ENCODE peak calls at places on chromosome 17, in ten cellular contexts. O is heart left ventricle, I is A549, U is gastrocnemius medialis, L is breast epithelium, Z is erythroblast, J is sigmoid colon, G is upper lobe of left lung, X is esophagus muscularis mucosa, M is esophagus squamous epithelium. P is an unnamed sample.

GRCh38 chr17:64061157-64061898 is 40.9 kb upstream of the ICAM2 start:
- DNase-seq in I (no peak), J (no peak), L (no peak), G (no peak), M (no peak), X (no peak), Z (no peak), O (no peak), U (no peak), P (no peak)

GRCh38 chr17:59771093-59771492 is 63.6 kb downstream of the VMP1 start:
- DNase-seq in U (no peak), I (no peak), M (no peak), Z (no peak), O (no peak), L (no peak), G (no peak), X (no peak), J (no peak), P (no peak)

GRCh38 chr17:1239210-1239609 is 31.0 kb upstream of the BHLHA9 start:
- DNase-seq in X (no peak), M (no peak), G (no peak), L (no peak), Z (no peak), U (no peak), I (no peak), O (no peak), J (no peak), P (no peak)

GRCh38 chr17:14737984-14738651 is 437.2 kb downstream of the HS3ST3B1 start:
- DNase-seq in L (peak), Z (no peak), O (peak), G (peak), X (peak), I (peak), M (peak), J (peak), U (peak), P (peak)

GRCh38 chr17:80643700-80644099 is 99.1 kb downstream of the RPTOR start:
- DNase-seq in U (no peak), G (no peak), I (no peak), X (no peak), L (no peak), O (no peak), M (no peak), Z (no peak), J (no peak), P (no peak)

GRCh38 chr17:62704381-62704971 is 77.0 kb downstream of the MRC2 start:
- DNase-seq in O (no peak), U (no peak), G (no peak), L (peak), Z (no peak), M (no peak), X (no peak), J (peak), I (peak), P (peak)

GRCh38 chr17:1985093-1985492 is 40.0 kb downstream of the RTN4RL1 start:
- DNase-seq in J (no peak), M (no peak), X (no peak), G (no peak), Z (no peak), L (no peak), O (no peak), U (no peak), I (no peak), P (no peak)

GRCh38 chr17:73089918-73090317 is 2.6 kb downstream of the SLC39A11 start:
- DNase-seq in M (no peak), X (no peak), G (no peak), U (no peak), L (no peak), Z (no peak), I (no peak), J (no peak), O (no peak), P (peak)

GRCh38 chr17:67506966-67507365 is 129.9 kb downstream of the PITPNC1 start:
- DNase-seq in Z (no peak), O (no peak), M (no peak), I (no peak), J (no peak), G (no peak), U (no peak), L (no peak), X (no peak), P (no peak)

GRCh38 chr17:65797809-65798208 is 236.4 kb upstream of the AXIN2 start:
- DNase-seq in G (no peak), X (no peak), Z (peak), J (no peak), M (no peak), O (no peak), U (no peak), L (no peak), I (no peak), P (no peak)

GRCh38 chr17:45584092-45585036 is 93.8 kb upstream of the PLEKHM1 start:
- DNase-seq in M (no peak), Z (no peak), L (peak), O (peak), U (peak), G (peak), I (peak), X (peak), J (peak), P (peak)

GRCh38 chr17:19338031-19338990 is 24.2 kb downstream of the B9D1 start:
- DNase-seq in M (no peak), Z (peak), L (peak), I (peak), G (no peak), X (no peak), J (peak), U (peak), O (peak), P (peak)

GRCh38 chr17:58568050-58568830 is 53.8 kb upstream of the MTMR4 start:
- DNase-seq in L (no peak), M (no peak), Z (no peak), O (no peak), J (no peak), G (no peak), U (no peak), X (no peak), I (no peak), P (no peak)

GRCh38 chr17:80244871-80245509 is 15.7 kb upstream of the RNF213 start:
- DNase-seq in G (peak), J (no peak), L (no peak), M (no peak), I (no peak), X (no peak), U (no peak), O (no peak), Z (no peak), P (no peak)

GRCh38 chr17:75783069-75783783 is 1.4 kb upstream of the UNK start:
- DNase-seq in I (no peak), L (no peak), M (no peak), X (no peak), G (no peak), U (no peak), O (no peak), Z (peak), J (no peak), P (no peak)

GRCh38 chr17:1054656-1055055 is 57.7 kb downstream of the TIMM22 start:
- DNase-seq in G (no peak), M (no peak), O (no peak), X (no peak), Z (no peak), J (no peak), L (no peak), U (no peak), I (no peak), P (no peak)

GRCh38 chr17:75194879-75195278 is 10.6 kb upstream of the NUP85 start:
- DNase-seq in J (no peak), M (no peak), L (no peak), O (no peak), U (no peak), Z (no peak), G (no peak), I (no peak), X (no peak), P (no peak)

GRCh38 chr17:36989173-36989572 is 40.4 kb downstream of the AATF start:
- DNase-seq in U (no peak), J (no peak), I (no peak), Z (no peak), G (no peak), M (no peak), L (no peak), O (no peak), X (no peak), P (no peak)

GRCh38 chr17:63675607-63676539 is 24.1 kb downstream of the LIMD2 start:
- DNase-seq in Z (peak), M (no peak), J (peak), O (peak), I (no peak), G (no peak), X (no peak), U (no peak), L (peak), P (peak)

GRCh38 chr17:62965149-62965648 is 836 bp upstream of the TANC2 start:
- DNase-seq in I (no peak), J (no peak), X (no peak), M (no peak), O (no peak), G (no peak), L (no peak), Z (no peak), U (no peak), P (no peak)

GRCh38 chr17:10077561-10078299 is 120.7 kb downstream of the GAS7 start:
- DNase-seq in G (no peak), Z (no peak), I (no peak), L (no peak), X (no peak), U (no peak), M (no peak), O (no peak), J (peak), P (no peak)

GRCh38 chr17:31697838-31698237 is 161.2 kb downstream of the COPRS start:
- DNase-seq in I (no peak), O (no peak), U (no peak), L (no peak), J (no peak), G (no peak), M (no peak), Z (no peak), X (no peak), P (no peak)

GRCh38 chr17:45983614-45984310 is 15.3 kb upstream of the STH start:
- DNase-seq in J (no peak), L (no peak), U (no peak), M (no peak), O (no peak), G (peak), Z (no peak), X (no peak), I (no peak), P (no peak)

DNA sequence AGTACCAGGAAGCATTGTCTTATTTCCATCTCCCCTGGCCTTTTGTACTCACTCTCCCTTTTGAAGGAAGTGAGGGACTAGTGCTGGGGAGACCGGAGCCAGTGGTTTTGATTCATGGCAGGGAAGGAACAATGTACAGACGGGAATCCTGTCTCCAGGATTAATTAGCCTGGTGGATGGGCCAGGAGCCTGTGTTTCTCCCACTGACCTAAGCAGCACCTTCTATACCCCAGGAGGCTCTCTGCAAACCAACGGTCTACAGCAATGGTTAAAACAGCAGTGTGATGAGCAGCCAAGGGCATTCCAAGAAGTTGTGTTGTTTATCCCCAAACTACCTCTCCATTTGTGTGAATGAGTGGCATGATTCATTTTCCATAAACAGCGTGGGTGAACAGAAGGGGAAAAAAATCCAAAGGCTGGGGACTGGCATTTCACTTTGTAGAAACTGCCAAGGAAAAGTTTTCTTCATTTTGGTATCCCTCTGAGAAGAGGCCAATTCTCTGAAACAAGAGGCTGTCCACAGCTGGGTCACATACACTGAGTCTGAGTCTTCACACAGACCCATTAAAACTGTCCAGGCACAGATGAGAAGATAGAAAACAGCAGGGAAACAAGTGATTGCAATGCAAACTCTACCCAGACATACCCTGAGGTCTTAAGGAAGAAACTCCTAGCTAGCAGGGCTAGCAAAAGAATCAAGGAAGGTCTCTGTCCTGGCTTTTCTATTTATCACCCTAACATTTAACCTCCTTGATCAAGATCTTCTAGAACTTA is 18.1 kb downstream of the ANKFN1 start:
- DNase-seq in U (no peak), X (peak), M (no peak), G (no peak), I (no peak), J (no peak), Z (no peak), O (no peak), L (no peak), P (no peak)
- TF ChIP-seq POLR2A in U (no peak), X (no peak), M (no peak), G (no peak), I (no peak), J (no peak), Z (no peak), O (no peak), L (no peak), P (no peak)

DNA sequence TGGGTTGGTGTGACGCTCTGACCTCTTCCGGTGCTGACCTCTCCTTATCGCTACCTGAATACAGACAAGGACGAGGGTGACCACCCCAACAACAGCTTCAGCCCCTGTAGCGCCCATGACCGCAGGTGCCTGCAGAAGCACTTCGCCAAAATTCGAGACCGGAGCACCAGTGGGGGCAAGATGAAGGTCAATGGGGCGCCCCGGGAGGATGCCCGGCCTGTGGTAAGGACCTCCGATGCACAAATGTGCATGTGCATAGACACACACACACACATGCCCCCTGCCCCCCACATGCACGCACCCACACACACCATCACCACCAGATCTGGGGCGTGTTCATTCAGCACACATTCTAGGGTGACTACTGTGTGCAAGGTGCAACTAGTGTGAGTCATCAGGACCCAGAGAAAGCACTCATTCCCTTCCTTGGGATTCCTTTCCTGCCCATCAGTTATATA is 9.7 kb downstream of the IGFBP4 start:
- DNase-seq in O (no peak), G (no peak), Z (no peak), X (no peak), J (no peak), I (no peak), U (no peak), M (no peak), L (no peak), P (peak)
- TF ChIP-seq POLR2A in O (no peak), G (no peak), Z (no peak), X (no peak), J (no peak), I (no peak), U (no peak), M (no peak), L (no peak), P (no peak)

GRCh38 chr17:77127735-77128361 is 12.9 kb upstream of the SEC14L1 start:
- DNase-seq in O (peak), J (peak), U (peak), G (peak), X (no peak), I (no peak), L (peak), Z (no peak), M (no peak), P (peak)
- TF ChIP-seq POLR2A in O (peak), J (peak), U (peak), G (no peak), X (no peak), I (no peak), L (no peak), Z (peak), M (peak), P (no peak)

GRCh38 chr17:35052780-35053179 is 10.7 kb downstream of the RFFL start:
- DNase-seq in I (no peak), J (no peak), X (no peak), O (no peak), G (no peak), L (no peak), M (no peak), Z (no peak), U (no peak), P (no peak)

GRCh38 chr17:35056013-35056412 is 7.5 kb downstream of the RFFL start:
- DNase-seq in L (no peak), G (no peak), O (no peak), J (no peak), I (no peak), M (no peak), Z (no peak), U (no peak), X (no peak), P (no peak)

GRCh38 chr17:35062284-35062683 is 1.2 kb downstream of the RFFL start:
- DNase-seq in J (no peak), M (no peak), X (no peak), I (no peak), O (no peak), L (no peak), G (no peak), Z (peak), U (no peak), P (no peak)

GRCh38 chr17:35053204-35053603 is 10.3 kb downstream of the RFFL start:
- DNase-seq in G (no peak), I (no peak), J (no peak), X (no peak), O (no peak), M (no peak), Z (peak), L (no peak), U (no peak), P (no peak)

GRCh38 chr17:35057332-35057915 is 6.1 kb downstream of the RFFL start:
- DNase-seq in I (no peak), M (no peak), U (no peak), L (no peak), Z (no peak), J (no peak), O (no peak), G (no peak), X (no peak), P (no peak)
- TF ChIP-seq POLR2A in I (no peak), M (no peak), U (no peak), L (no peak), Z (no peak), J (no peak), O (no peak), G (no peak), X (no peak), P (no peak)

GRCh38 chr17:81959362-81960129 is 1.4 kb downstream of the NOTUM start:
- DNase-seq in J (peak), O (peak), L (peak), X (no peak), G (peak), I (peak), M (no peak), U (no peak), Z (peak), P (peak)
- TF ChIP-seq POLR2A in J (no peak), O (peak), L (no peak), X (no peak), G (no peak), I (no peak), M (no peak), U (no peak), Z (no peak), P (no peak)

P was measured in stomach.